ENCODE peak calls at places on chromosomes 7 and 10, in nine cellular contexts. U is lung, K is fibroblast of lung, W is ovary, C is GM13977, R is Caco-2, D is WTC11, M is spleen, G is fibroblast of the aortic adventitia. X is an unnamed sample.

GRCh38 chr10:86224354-86225097 is 142.1 kb downstream of the GRID1 start:
- DNase-seq in U (no peak), K (no peak), W (no peak), C (no peak), R (no peak), D (no peak), M (no peak), G (no peak), X (no peak)

GRCh38 chr10:86363184-86363832 is 3.3 kb downstream of the GRID1 start:
- DNase-seq in U (no peak), K (no peak), W (peak), C (peak), R (no peak), D (peak), M (peak), G (no peak), X (peak)

GRCh38 chr7:142481548-142481947 is 223.7 kb upstream of the PRSS58 start:
- DNase-seq in U (no peak), K (peak), W (no peak), C (no peak), R (no peak), D (no peak), M (no peak), G (peak), X (no peak)

GRCh38 chr10:32148864-32149256 is 92.6 kb upstream of the KIF5B start:
- DNase-seq in U (no peak), K (no peak), W (no peak), C (no peak), R (no peak), D (no peak), M (no peak), G (no peak), X (no peak)

GRCh38 chr10:15167411-15168295 is 840 bp downstream of the NMT2 start:
- DNase-seq in U (peak), K (peak), W (peak), C (peak), R (peak), D (peak), M (no peak), G (peak), X (no peak)

GRCh38 chr10:61320996-61321395 is 132.2 kb downstream of the TMEM26 start:
- DNase-seq in U (no peak), K (no peak), W (no peak), C (no peak), R (no peak), D (no peak), M (no peak), G (no peak), X (no peak)

GRCh38 chr10:22737587-22737986 is 23.2 kb upstream of the PIP4K2A start:
- DNase-seq in U (no peak), K (peak), W (no peak), C (no peak), R (no peak), D (no peak), M (no peak), G (peak), X (no peak)

GRCh38 chr10:71597821-71598498 is 121.6 kb downstream of the C10orf105 start:
- DNase-seq in U (peak), K (peak), W (peak), C (peak), R (no peak), D (no peak), M (peak), G (peak), X (no peak)

GRCh38 chr10:95513008-95513589 is 48.1 kb downstream of the SORBS1 start:
- DNase-seq in U (no peak), K (no peak), W (no peak), C (no peak), R (no peak), D (no peak), M (no peak), G (no peak), X (no peak)

GRCh38 chr7:20346577-20346976 is 15.9 kb downstream of the ITGB8 start:
- DNase-seq in U (no peak), K (no peak), W (no peak), C (no peak), R (no peak), D (no peak), M (no peak), G (no peak), X (no peak)

GRCh38 chr10:121578965-121579364 is 19.3 kb downstream of the FGFR2 start:
- DNase-seq in U (no peak), K (no peak), W (no peak), C (no peak), R (no peak), D (peak), M (no peak), G (no peak), X (no peak)

GRCh38 chr7:110569486-110569885 is 521.4 kb upstream of the LRRN3 start:
- DNase-seq in U (no peak), K (no peak), W (no peak), C (no peak), R (no peak), D (no peak), M (no peak), G (no peak), X (no peak)

GRCh38 chr7:43211276-43211675 is 98.8 kb downstream of the HECW1 start:
- DNase-seq in U (no peak), K (no peak), W (no peak), C (no peak), R (peak), D (no peak), M (no peak), G (no peak), X (no peak)

GRCh38 chr10:93916257-93917063 is 22.7 kb downstream of the SLC35G1 start:
- DNase-seq in U (no peak), K (peak), W (no peak), C (no peak), R (peak), D (no peak), M (no peak), G (peak), X (no peak)

GRCh38 chr7:16638282-16639265 is 7.0 kb downstream of the ANKMY2 start:
- DNase-seq in U (no peak), K (no peak), W (no peak), C (no peak), R (no peak), D (no peak), M (no peak), G (no peak), X (no peak)

GRCh38 chr7:41955475-41956243 is 252.8 kb upstream of the INHBA start:
- DNase-seq in U (peak), K (peak), W (peak), C (no peak), R (no peak), D (peak), M (peak), G (peak), X (peak)

GRCh38 chr7:20684581-20684980 is 69.1 kb downstream of the ABCB5 start:
- DNase-seq in U (no peak), K (no peak), W (no peak), C (no peak), R (no peak), D (no peak), M (no peak), G (no peak), X (no peak)

GRCh38 chr7:128815289-128815938 is 14.8 kb upstream of the FLNC start:
- DNase-seq in U (no peak), K (no peak), W (no peak), C (no peak), R (no peak), D (no peak), M (no peak), G (no peak), X (peak)

GRCh38 chr7:157253850-157254249 is 83.0 kb upstream of the DNAJB6 start:
- DNase-seq in U (peak), K (no peak), W (no peak), C (no peak), R (no peak), D (no peak), M (no peak), G (no peak), X (no peak)

GRCh38 chr10:5776150-5776880 is 36.9 kb downstream of the GDI2 start:
- DNase-seq in U (no peak), K (peak), W (no peak), C (no peak), R (peak), D (no peak), M (no peak), G (peak), X (no peak)

GRCh38 chr10:3068968-3069737 is 1.8 kb downstream of the PFKP start:
- DNase-seq in U (no peak), K (peak), W (peak), C (peak), R (peak), D (peak), M (no peak), G (no peak), X (no peak)

GRCh38 chr7:17807242-17807641 is 133.1 kb downstream of the SNX13 start:
- DNase-seq in U (no peak), K (no peak), W (no peak), C (no peak), R (no peak), D (peak), M (no peak), G (no peak), X (no peak)

GRCh38 chr7:101545441-101546190 is 83.5 kb downstream of the MYL10 start:
- DNase-seq in U (no peak), K (no peak), W (no peak), C (no peak), R (no peak), D (no peak), M (peak), G (no peak), X (peak)

GRCh38 chr7:26090927-26091519 is 61.0 kb upstream of the NFE2L3 start:
- DNase-seq in U (no peak), K (peak), W (no peak), C (peak), R (peak), D (no peak), M (no peak), G (peak), X (no peak)

GRCh38 chr7:47384755-47385475 is 197.0 kb downstream of the TNS3 start:
- DNase-seq in U (no peak), K (no peak), W (no peak), C (no peak), R (no peak), D (no peak), M (no peak), G (no peak), X (no peak)

GRCh38 chr7:117086788-117087187 is 133.5 kb downstream of the ST7 start:
- DNase-seq in U (no peak), K (no peak), W (no peak), C (peak), R (no peak), D (no peak), M (no peak), G (peak), X (no peak)

GRCh38 chr7:13947535-13947934 is 41.9 kb downstream of the ETV1 start:
- DNase-seq in U (no peak), K (no peak), W (no peak), C (no peak), R (no peak), D (no peak), M (no peak), G (no peak), X (no peak)

GRCh38 chr7:105454058-105454739 is 65.5 kb upstream of the SRPK2 start:
- DNase-seq in U (no peak), K (peak), W (no peak), C (no peak), R (no peak), D (no peak), M (no peak), G (peak), X (no peak)

GRCh38 chr7:2955177-2955768 is 88.4 kb downstream of the CARD11 start:
- DNase-seq in U (no peak), K (no peak), W (no peak), C (no peak), R (no peak), D (peak), M (no peak), G (no peak), X (peak)

GRCh38 chr10:76089626-76090185 is 658.3 kb downstream of the LRMDA start:
- DNase-seq in U (no peak), K (no peak), W (no peak), C (no peak), R (no peak), D (no peak), M (no peak), G (no peak), X (no peak)

GRCh38 chr7:20402297-20403230 is 71.9 kb downstream of the ITGB8 start:
- DNase-seq in U (no peak), K (peak), W (no peak), C (no peak), R (no peak), D (no peak), M (no peak), G (peak), X (no peak)

GRCh38 chr10:89550509-89550908 is 15.1 kb upstream of the SLC16A12 start:
- DNase-seq in U (no peak), K (peak), W (no peak), C (no peak), R (no peak), D (no peak), M (no peak), G (peak), X (no peak)

GRCh38 chr7:50304911-50305621 is 550 bp downstream of the IKZF1 start:
- DNase-seq in U (no peak), K (no peak), W (no peak), C (peak), R (no peak), D (no peak), M (peak), G (no peak), X (no peak)

GRCh38 chr10:78756604-78757442 is 311.9 kb upstream of the ZMIZ1 start:
- DNase-seq in U (peak), K (peak), W (peak), C (no peak), R (no peak), D (no peak), M (peak), G (peak), X (no peak)

GRCh38 chr10:98675902-98676301 is 229.2 kb upstream of the HPS1 start:
- DNase-seq in U (no peak), K (no peak), W (no peak), C (no peak), R (no peak), D (no peak), M (no peak), G (no peak), X (no peak)

GRCh38 chr10:98673156-98673765 is 226.5 kb upstream of the HPS1 start:
- DNase-seq in U (no peak), K (peak), W (no peak), C (no peak), R (no peak), D (no peak), M (no peak), G (no peak), X (no peak)

DNA sequence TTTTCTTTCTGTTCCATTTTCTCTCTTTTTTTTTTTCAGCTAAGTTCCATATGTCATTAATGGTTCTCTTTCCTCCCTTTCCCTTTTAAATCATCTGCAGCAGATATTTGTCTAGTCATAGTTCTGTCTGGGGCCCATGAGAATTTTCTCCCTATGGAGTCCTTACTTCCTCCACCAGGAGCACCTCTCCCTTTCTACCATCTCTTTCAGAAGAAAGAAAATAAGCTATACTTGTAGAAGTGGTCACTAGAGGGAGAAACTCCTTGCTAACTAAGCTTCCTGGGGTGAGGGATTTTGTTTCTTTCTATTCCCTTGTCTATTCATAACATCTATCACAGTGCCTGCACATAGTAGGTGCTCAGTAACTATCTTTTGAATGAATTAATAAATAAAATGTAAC is 230.2 kb upstream of the HPS1 start:
- DNase-seq in U (no peak), K (no peak), W (no peak), C (no peak), R (no peak), D (no peak), M (no peak), G (no peak), X (no peak)
- TF ChIP-seq CTCF in U (no peak), K (peak), W (no peak), C (no peak), R (peak), D (no peak), M (no peak), G (no peak), X (peak)

GRCh38 chr7:118250860-118251494 is 26.5 kb downstream of the ANKRD7 start:
- DNase-seq in U (no peak), K (no peak), W (no peak), C (no peak), R (no peak), D (no peak), M (no peak), G (peak), X (no peak)
- TF ChIP-seq CTCF in U (no peak), K (peak), W (no peak), C (peak), R (peak), D (no peak), M (no peak), G (peak), X (peak)

GRCh38 chr10:123044391-123044790 is 35.6 kb downstream of the ACADSB start:
- DNase-seq in U (no peak), K (peak), W (no peak), C (no peak), R (peak), D (no peak), M (no peak), G (peak), X (no peak)
- TF ChIP-seq CTCF in U (no peak), K (peak), W (no peak), C (peak), R (peak), D (no peak), M (no peak), G (no peak), X (peak)

DNA sequence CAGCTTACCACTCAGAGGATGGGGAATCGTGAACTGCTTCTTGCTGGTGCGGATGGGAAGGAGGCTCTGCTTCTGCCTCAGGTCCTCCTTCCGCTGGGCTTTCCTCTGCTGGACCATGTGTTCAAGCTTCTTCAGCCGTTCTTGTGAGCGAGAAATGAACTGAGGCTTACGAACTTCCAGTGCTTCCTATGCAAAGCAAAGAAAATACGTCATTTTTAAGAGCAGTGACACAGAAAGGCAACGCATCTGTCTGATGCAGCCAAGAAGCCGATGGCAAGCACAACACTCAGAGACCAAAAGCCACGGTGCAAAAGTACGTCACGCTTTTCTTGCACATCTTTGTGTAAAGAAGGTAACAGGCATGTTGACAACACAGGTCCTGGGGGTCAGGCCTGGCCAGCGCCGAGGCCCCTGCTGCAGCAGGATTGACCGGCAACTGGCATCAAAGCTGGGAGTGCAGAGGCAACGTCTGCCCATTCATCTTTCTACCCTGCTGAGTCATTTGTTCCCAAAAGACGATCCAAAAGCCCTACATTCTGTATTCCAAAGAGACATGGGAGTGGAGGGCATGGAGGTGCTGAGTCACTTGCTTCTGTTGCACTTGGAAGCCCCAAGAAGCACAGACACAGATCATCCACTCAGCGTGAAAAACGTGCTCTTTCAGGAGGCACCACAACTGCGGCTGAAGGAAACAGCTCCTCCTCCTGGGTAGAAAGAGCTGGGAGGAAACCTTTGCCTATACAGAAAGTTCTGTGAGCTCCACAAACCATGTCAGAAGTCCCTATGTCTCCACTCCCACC is 71.0 kb upstream of the ADAM12 start:
- DNase-seq in U (no peak), K (peak), W (no peak), C (no peak), R (no peak), D (no peak), M (no peak), G (peak), X (no peak)
- TF ChIP-seq CTCF in U (no peak), K (peak), W (no peak), C (no peak), R (no peak), D (no peak), M (no peak), G (peak), X (peak)

X was measured in chondrocyte.